ENCODE peak calls at places on chromosomes 5 and 9, in four cellular contexts. W is tibial artery, A is prostate gland, R is mesenchymal stem cell. K is an unnamed sample.

GRCh38 chr9:78601957-78602565 is 305.1 kb downstream of the PSAT1 start:
- DNase-seq in R (peak; percentile 45), A (no peak), W (no peak), K (no peak)

GRCh38 chr9:93355827-93356226 is 95.7 kb upstream of the FAM120A start:
- DNase-seq in R (no peak), A (no peak), W (no peak), K (no peak)

GRCh38 chr9:14156046-14156445 is 157.9 kb downstream of the NFIB start:
- DNase-seq in R (no peak), A (no peak), W (no peak), K (no peak)

GRCh38 chr5:163571755-163572154 is 66.3 kb downstream of the MAT2B start:
- DNase-seq in W (no peak), R (peak; percentile 90), A (peak; percentile 22), K (no peak)

GRCh38 chr5:88279584-88279983 is 10.9 kb upstream of the TMEM161B start:
- DNase-seq in W (no peak), A (no peak), R (peak; percentile 2), K (no peak)

GRCh38 chr5:65779643-65780042 is 57.6 kb downstream of the NLN start:
- DNase-seq in A (no peak), R (no peak), W (no peak), K (no peak)

GRCh38 chr5:68141494-68141893 is 74.1 kb upstream of the PIK3R1 start:
- DNase-seq in W (no peak), R (peak; percentile 20), A (no peak), K (no peak)

GRCh38 chr5:84821924-84822323 is 437.2 kb upstream of the EDIL3 start:
- DNase-seq in W (no peak), R (no peak), A (no peak), K (no peak)

GRCh38 chr5:35488786-35489185 is 128.9 kb upstream of the SPEF2 start:
- DNase-seq in A (no peak), R (no peak), W (no peak), K (no peak)

GRCh38 chr5:140575309-140575708 is 10.7 kb downstream of the SLC35A4 start:
- DNase-seq in R (no peak), W (no peak), A (peak; percentile 40), K (peak; percentile 49)

GRCh38 chr9:99822096-99822595 is 461 bp downstream of the NR4A3 start:
- DNase-seq in A (peak; percentile 6), R (no peak), W (no peak), K (no peak)

GRCh38 chr9:125376261-125377226 is 114.9 kb downstream of the GAPVD1 start:
- DNase-seq in A (no peak), R (no peak), W (no peak), K (no peak)

GRCh38 chr5:157059891-157060290 is 975 bp upstream of the HAVCR1 start:
- DNase-seq in A (no peak), W (no peak), R (no peak), K (no peak)

GRCh38 chr5:160539431-160539830 is 117.8 kb downstream of the PTTG1 start:
- DNase-seq in A (no peak), W (no peak), R (no peak), K (no peak)

GRCh38 chr5:164597293-164597900 is 1092.0 kb downstream of the MAT2B start:
- DNase-seq in R (no peak), A (no peak), W (no peak), K (no peak)

GRCh38 chr9:129763235-129763917 is 10.5 kb upstream of the PTGES start:
- DNase-seq in W (no peak), R (peak; percentile 91), A (no peak), K (peak; percentile 19)

GRCh38 chr9:95494022-95494415 is 22.8 kb downstream of the PTCH1 start:
- DNase-seq in W (no peak), A (no peak), R (no peak), K (no peak)

GRCh38 chr5:172437445-172438303 is 16.7 kb downstream of the SH3PXD2B start:
- DNase-seq in R (peak; percentile 94), W (peak; percentile 91), A (no peak), K (peak; percentile 63)

GRCh38 chr9:120424248-120424647 is 155.7 kb downstream of the CDK5RAP2 start:
- DNase-seq in A (no peak), W (no peak), R (no peak), K (no peak)

GRCh38 chr5:77073667-77074066 is 13.4 kb downstream of the ZBED3 start:
- DNase-seq in A (no peak), W (no peak), R (no peak), K (no peak)

GRCh38 chr5:6759401-6759800 is 46.2 kb downstream of the TENT4A start:
- DNase-seq in R (no peak), A (no peak), W (no peak), K (no peak)

GRCh38 chr5:6762116-6762515 is 48.9 kb downstream of the TENT4A start:
- DNase-seq in R (no peak), W (no peak), A (no peak), K (no peak)

GRCh38 chr5:6760003-6760402 is 46.8 kb downstream of the TENT4A start:
- DNase-seq in R (no peak), A (no peak), W (no peak), K (no peak)

GRCh38 chr5:6761333-6761732 is 48.1 kb downstream of the TENT4A start:
- DNase-seq in A (no peak), W (no peak), R (no peak), K (no peak)

DNA sequence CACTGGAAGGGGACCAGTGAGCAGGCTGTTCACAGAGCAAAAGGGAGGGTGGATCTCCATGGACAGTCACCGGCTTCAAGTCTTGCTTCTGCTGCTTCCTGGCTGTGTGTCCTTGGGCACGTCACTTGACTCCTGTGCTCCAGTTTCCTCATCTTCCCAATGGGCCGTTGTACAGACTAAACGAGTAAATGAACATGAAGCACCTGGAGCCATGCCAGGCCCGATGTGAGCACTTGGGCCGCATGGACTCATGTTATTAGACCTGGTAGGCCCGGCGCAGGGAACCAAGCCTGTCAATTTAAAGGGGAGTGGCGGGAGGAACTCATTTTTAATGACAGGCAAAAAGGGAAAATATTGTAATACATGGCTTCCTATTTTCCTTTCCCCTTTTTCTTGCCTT is 47.4 kb downstream of the TENT4A start:
- DNase-seq in R (no peak), W (no peak), A (no peak), K (no peak)
- H3K27ac ChIP-seq in R (no peak overlapping the region), W (no peak overlapping the region), A (no peak overlapping the region), K (no peak overlapping the region)

GRCh38 chr5:10479226-10479721 is 37.6 kb downstream of the ROPN1L start:
- DNase-seq in A (no peak), W (no peak), R (peak; percentile 74), K (no peak)
- H3K4me3 ChIP-seq in A (no peak overlapping the region), W (no peak overlapping the region), R (no peak overlapping the region), K (no peak overlapping the region)

DNA sequence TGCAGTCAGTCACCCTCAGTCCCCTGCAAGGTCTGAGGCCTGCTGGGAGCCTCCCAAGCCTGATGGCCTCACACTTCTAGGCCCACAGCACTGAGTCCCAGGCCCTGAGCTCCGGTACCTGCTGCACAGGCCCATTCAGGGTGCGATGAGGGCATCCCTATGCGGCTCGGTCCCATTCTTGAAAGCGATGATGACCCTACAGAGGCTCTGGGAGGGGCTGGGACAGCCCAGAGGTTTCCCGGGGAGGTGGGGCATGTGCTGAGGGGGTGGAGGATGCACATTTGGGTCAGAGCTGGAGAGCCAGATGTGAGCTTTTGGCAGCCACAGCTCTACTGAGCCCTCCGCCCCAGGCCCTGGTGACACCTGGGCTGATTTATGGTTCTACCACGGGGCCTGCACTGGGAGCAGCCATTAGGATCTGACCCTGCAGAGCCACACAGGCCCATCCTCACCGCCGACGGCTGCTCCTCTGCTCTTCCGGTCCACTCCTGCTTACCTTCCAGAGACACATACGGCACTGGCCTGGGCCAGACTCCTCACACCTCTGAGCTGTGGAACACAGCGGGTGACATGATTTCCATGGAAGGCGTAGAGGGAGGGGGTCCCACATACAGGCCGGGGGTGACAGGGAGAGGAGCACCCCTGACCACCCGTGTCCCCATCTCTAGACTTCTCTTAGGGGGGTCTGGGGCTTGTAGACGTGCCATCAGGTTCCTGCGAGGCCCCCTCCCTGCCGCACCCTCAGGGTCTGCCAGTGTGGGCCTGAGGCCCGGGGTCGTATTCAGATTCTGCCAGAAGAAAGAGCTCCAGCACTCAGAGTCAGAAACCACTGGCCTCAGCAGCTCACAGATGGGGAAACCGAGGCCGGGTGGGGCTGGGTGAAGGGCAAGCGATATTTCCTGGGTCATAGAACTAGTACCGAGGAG is 53.4 kb downstream of the COL23A1 start:
- DNase-seq in R (no peak), A (no peak), W (no peak), K (no peak)
- H3K27me3 ChIP-seq in R (peaks cover 2% of the 10 kb centered on the region), A (no peaks in the 10 kb centered on the region), W (peaks cover 9% of the 10 kb centered on the region), K (no peaks in the 10 kb centered on the region)

GRCh38 chr5:150054569-150054968 is 31.8 kb downstream of the CSF1R start:
- DNase-seq in A (no peak), W (no peak), R (no peak), K (no peak)

GRCh38 chr5:150053695-150054392 is 32.5 kb downstream of the CSF1R start:
- DNase-seq in W (no peak), A (no peak), R (no peak), K (no peak)

GRCh38 chr5:150052326-150053230 is 33.8 kb downstream of the CSF1R start:
- DNase-seq in A (no peak), W (no peak), R (no peak), K (no peak)

GRCh38 chr5:150051657-150052195 is 34.6 kb downstream of the CSF1R start:
- DNase-seq in W (no peak), A (no peak), R (no peak), K (no peak)

GRCh38 chr5:150053231-150053626 is 33.1 kb downstream of the CSF1R start:
- DNase-seq in R (peak; percentile 87), W (no peak), A (no peak), K (no peak)
- H3K27ac ChIP-seq in R (peak overlapping the region; percentile 66), W (no peak overlapping the region), A (no peak overlapping the region), K (no peak overlapping the region)

GRCh38 chr9:124263158-124263557 is 5.4 kb downstream of the NEK6 start:
- DNase-seq in A (no peak), W (no peak), R (no peak), K (no peak)
- H3K4me3 ChIP-seq in A (no peak overlapping the region), W (no peak overlapping the region), R (no peak overlapping the region), K (no peak overlapping the region)